ENCODE peak calls at places on chromosomes 4 and X, in five cellular contexts. D, J, F, L and A are unnamed samples.

GRCh38 chrX:2691543-2692220 is 587 bp downstream of the CD99 start:
- DNase-seq in F (peak; percentile 50), D (no peak), L (peak; percentile 74), J (peak; percentile 50), A (peak; percentile 29)

GRCh38 chr4:159855731-159856130 is 752.9 kb downstream of the RAPGEF2 start:
- DNase-seq in J (no peak), D (no peak), L (no peak), F (no peak), A (no peak)

GRCh38 chrX:122739770-122740169 is 444.3 kb upstream of the GRIA3 start:
- DNase-seq in D (no peak), J (peak; percentile 3), L (no peak), F (no peak), A (no peak)

GRCh38 chrX:45524296-45524695 is 323.6 kb upstream of the DIPK2B start:
- DNase-seq in J (no peak), F (peak; percentile 93), L (no peak), D (no peak), A (no peak)

GRCh38 chr4:87978656-87979055 is 3.1 kb downstream of the SPP1 start:
- DNase-seq in L (no peak), J (peak; percentile 62), D (no peak), F (peak; percentile 69), A (no peak)

GRCh38 chrX:107025538-107025937 is 25.5 kb upstream of the MORC4 start:
- DNase-seq in D (no peak), F (peak; percentile 45), L (no peak), J (peak; percentile 61), A (peak; percentile 8)

GRCh38 chrX:129654652-129655546 is at the start of gene APLN:
- DNase-seq in J (peak; percentile 70), L (peak; percentile 47), D (no peak), F (peak; percentile 34), A (no peak)

GRCh38 chr4:80202784-80203553 is 5.7 kb downstream of the PRDM8 start:
- DNase-seq in J (peak; percentile 35), F (no peak), L (peak; percentile 61), D (peak; percentile 71), A (peak; percentile 45)

GRCh38 chr4:153792007-153792892 is 3.4 kb upstream of the SFRP2 start:
- DNase-seq in L (peak; percentile 58), D (no peak), J (peak; percentile 37), F (peak; percentile 82), A (peak; percentile 25)

GRCh38 chr4:10100734-10101216 is 15.8 kb downstream of the WDR1 start:
- DNase-seq in L (no peak), J (no peak), D (no peak), F (no peak), A (no peak)

GRCh38 chr4:3656441-3657376 is 109.5 kb upstream of the ADRA2C start:
- DNase-seq in D (no peak), J (no peak), F (no peak), L (no peak), A (no peak)

GRCh38 chr4:86972997-86973396 is 38.2 kb downstream of the AFF1 start:
- DNase-seq in L (peak; percentile 51), J (peak; percentile 31), F (no peak), D (no peak), A (no peak)

GRCh38 chr4:79514637-79515320 is 106.8 kb upstream of the GK2 start:
- DNase-seq in F (no peak), D (no peak), J (no peak), L (no peak), A (no peak)

GRCh38 chr4:141458501-141458900 is 177.9 kb upstream of the IL15 start:
- DNase-seq in J (no peak), L (no peak), D (no peak), F (peak; percentile 10), A (no peak)

GRCh38 chrX:21741869-21742701 is 15.8 kb downstream of the SMPX start:
- DNase-seq in F (peak; percentile 11), D (no peak), L (no peak), J (peak; percentile 88), A (no peak)

GRCh38 chr4:138681000-138681604 is 334.5 kb upstream of the NOCT start:
- DNase-seq in F (peak; percentile 76), D (peak; percentile 80), L (peak; percentile 69), J (peak; percentile 87), A (peak; percentile 58)

GRCh38 chr4:117575850-117576249 is 458.4 kb upstream of the NDST3 start:
- DNase-seq in L (no peak), J (no peak), D (no peak), F (no peak), A (no peak)

GRCh38 chrX:112058255-112058654 is 24.3 kb downstream of the TRPC5 start:
- DNase-seq in L (no peak), D (no peak), J (no peak), F (peak; percentile 0), A (no peak)

GRCh38 chrX:30065226-30065625 is 150.1 kb upstream of the MAGEB2 start:
- DNase-seq in J (peak; percentile 65), F (no peak), D (no peak), L (no peak), A (no peak)

GRCh38 chr4:140603286-140603685 is 34.5 kb upstream of the UCP1 start:
- DNase-seq in F (no peak), D (no peak), L (no peak), J (no peak), A (no peak)

GRCh38 chr4:86791126-86791525 is 58.1 kb downstream of the SLC10A6 start:
- DNase-seq in J (no peak), F (no peak), L (no peak), D (no peak), A (no peak)

GRCh38 chr4:30720656-30721352 is 635 bp downstream of the PCDH7 start:
- DNase-seq in F (peak; percentile 47), J (peak; percentile 44), L (no peak), D (no peak), A (peak; percentile 15)

GRCh38 chr4:158255727-158256324 is 45.5 kb downstream of the TMEM144 start:
- DNase-seq in D (no peak), F (peak; percentile 68), J (peak; percentile 84), L (no peak), A (no peak)

GRCh38 chrX:17601816-17602215 is 135.5 kb upstream of the SCML1 start:
- DNase-seq in J (peak; percentile 32), D (no peak), L (no peak), F (no peak), A (no peak)

GRCh38 chrX:34638116-34638515 is 19.0 kb downstream of the TMEM47 start:
- DNase-seq in J (peak; percentile 70), D (no peak), L (no peak), F (peak; percentile 64), A (no peak)

GRCh38 chr4:163071308-163071707 is 95.4 kb downstream of the NAF1 start:
- DNase-seq in D (no peak), L (no peak), J (peak; percentile 12), F (no peak), A (no peak)

GRCh38 chr4:112677519-112678091 is 40.7 kb downstream of the LARP7 start:
- DNase-seq in F (no peak), D (no peak), J (no peak), L (no peak), A (peak; percentile 17)

GRCh38 chr4:75653845-75654503 is 19.2 kb downstream of the G3BP2 start:
- DNase-seq in L (no peak), J (peak; percentile 65), F (peak; percentile 48), D (no peak), A (no peak)

DNA sequence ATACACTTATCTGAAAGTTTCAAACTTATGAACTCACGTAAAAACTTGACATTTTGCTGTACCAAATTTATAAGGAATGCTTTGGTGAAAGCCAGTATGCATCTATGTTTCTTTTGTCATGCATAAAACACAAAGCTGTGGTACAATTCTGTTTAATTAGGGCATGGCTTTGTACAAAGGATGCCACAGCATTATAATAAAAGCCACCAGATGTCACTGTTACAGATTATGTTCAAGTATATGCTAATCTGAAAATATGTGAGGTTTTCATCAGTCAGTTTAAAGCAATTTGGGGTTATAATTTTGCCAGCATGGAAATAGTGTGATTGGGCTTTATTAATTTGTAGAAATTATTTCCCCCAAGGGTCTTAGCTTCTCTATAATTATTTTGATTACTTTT is 69.0 kb downstream of the ATOH1 start:
- DNase-seq in L (no peak), D (no peak), F (no peak), J (peak; percentile 11), A (no peak)
- TF ChIP-seq CTCF in L (peak; percentile 19), D (no peak), F (peak; percentile 6), J (no peak), A (peak; percentile 32)

DNA sequence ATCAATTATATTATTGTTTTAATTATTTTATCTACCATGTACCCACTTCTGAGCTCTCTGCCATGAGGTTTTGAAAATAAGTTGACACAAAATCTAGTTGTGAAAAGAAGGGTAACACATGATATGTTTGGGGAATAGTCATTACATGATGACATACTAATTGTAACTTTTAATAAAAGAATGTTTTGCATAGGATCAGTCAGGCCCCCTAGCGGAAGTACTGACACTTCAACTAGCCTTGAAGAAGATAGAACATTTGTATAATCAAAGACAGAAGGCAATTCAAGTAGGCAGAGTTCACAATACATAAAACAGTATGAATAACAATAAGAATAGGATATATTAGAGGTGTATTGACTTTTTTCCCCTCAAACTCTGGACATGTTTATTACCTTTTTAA is 1191.0 kb upstream of the AGA start:
- DNase-seq in F (no peak), L (no peak), D (no peak), J (no peak), A (no peak)
- TF ChIP-seq CTCF in F (no peak), L (no peak), D (no peak), J (no peak), A (no peak)

GRCh38 chr4:71184195-71184781 is 154.5 kb upstream of the SLC4A4 start:
- DNase-seq in F (peak; percentile 63), L (no peak), J (peak; percentile 62), D (peak; percentile 55), A (peak; percentile 64)
- TF ChIP-seq CTCF in F (peak; percentile 61), L (peak; percentile 52), J (peak; percentile 67), D (peak; percentile 86), A (peak; percentile 81)

GRCh38 chrX:137151403-137151802 is 117.6 kb upstream of the GPR101 start:
- DNase-seq in L (no peak), D (no peak), J (no peak), F (no peak), A (no peak)
- TF ChIP-seq CTCF in L (no peak), D (no peak), J (no peak), F (no peak), A (no peak)

DNA sequence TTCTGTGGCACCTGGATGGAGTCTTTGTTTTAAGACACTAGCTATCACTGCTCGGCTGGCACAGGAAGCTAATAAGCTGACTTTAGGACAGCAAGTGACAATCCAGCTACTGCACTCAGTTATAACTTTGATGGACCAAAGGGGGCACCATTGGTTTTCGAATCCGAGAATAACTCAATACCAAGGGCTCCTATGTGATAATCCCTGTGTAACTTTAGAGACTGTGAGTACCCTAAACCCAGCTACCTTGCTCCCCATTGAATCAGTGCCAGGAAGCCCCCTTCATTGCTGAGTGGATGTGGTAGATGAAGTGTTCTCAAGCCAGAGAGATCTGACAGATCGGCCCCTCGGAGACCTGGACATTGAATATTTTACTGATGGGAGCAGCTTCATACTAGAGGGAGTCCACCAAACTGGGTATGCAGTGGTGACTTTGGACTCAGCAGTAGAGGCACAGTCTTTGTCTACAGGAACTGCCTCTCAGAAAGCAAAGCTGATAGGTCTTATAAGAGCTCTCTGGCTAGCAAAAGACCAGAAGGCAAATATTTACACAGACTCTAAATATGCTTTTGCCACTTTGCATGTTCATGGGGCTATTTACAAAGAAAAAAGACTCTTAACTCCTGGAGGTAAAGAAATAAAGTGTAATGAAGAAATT is 35.5 kb upstream of the UGT2B7 start:
- DNase-seq in J (peak; percentile 50), F (peak; percentile 23), L (no peak), D (no peak), A (no peak)
- TF ChIP-seq CTCF in J (peak; percentile 44), F (peak; percentile 10), L (no peak), D (no peak), A (no peak)

GRCh38 chrX:8748855-8749254 is 16.9 kb upstream of the ANOS1 start:
- DNase-seq in D (no peak), L (no peak), J (peak; percentile 63), F (peak; percentile 56), A (peak; percentile 32)
- TF ChIP-seq CTCF in D (peak; percentile 40), L (peak; percentile 18), J (peak; percentile 71), F (peak; percentile 71), A (peak; percentile 13)

GRCh38 chr4:108743021-108743420 is 19.8 kb downstream of the ETNPPL start:
- DNase-seq in D (no peak), F (no peak), J (no peak), L (no peak), A (no peak)
- TF ChIP-seq CTCF in D (no peak), F (no peak), J (peak; percentile 13), L (no peak), A (no peak)